ENCODE peak calls at places on chromosomes 2 and 18, in four cellular contexts. One of them, this sample, is unnamed.

GRCh38 chr2:239459056-239459455 is 58.2 kb upstream of the HDAC4 start:
- DNase-seq in WTC11: no peak
- DNase-seq in A549: no peak
- DNase-seq in HepG2: no peak
- DNase-seq in this sample: no peak

GRCh38 chr2:215895330-215895729 is 118.0 kb downstream of the MREG start:
- DNase-seq in WTC11: no peak
- DNase-seq in A549: no peak
- DNase-seq in HepG2: peak
- DNase-seq in this sample: no peak

GRCh38 chr18:21264651-21265050 is 22.6 kb downstream of the GREB1L start:
- DNase-seq in WTC11: peak
- DNase-seq in A549: no peak
- DNase-seq in HepG2: peak
- DNase-seq in this sample: no peak

GRCh38 chr2:71783215-71783614 is 329.9 kb downstream of the DYSF start:
- DNase-seq in WTC11: no peak
- DNase-seq in A549: peak
- DNase-seq in HepG2: no peak
- DNase-seq in this sample: no peak

GRCh38 chr18:48923746-48924580 is 26.8 kb downstream of the SMAD7 start:
- DNase-seq in WTC11: no peak
- DNase-seq in A549: no peak
- DNase-seq in HepG2: no peak
- DNase-seq in this sample: no peak

GRCh38 chr18:22314001-22314400 is 103.7 kb downstream of the CTAGE1 start:
- DNase-seq in WTC11: no peak
- DNase-seq in A549: no peak
- DNase-seq in HepG2: no peak
- DNase-seq in this sample: no peak

GRCh38 chr18:79818036-79818435 is 20.3 kb downstream of the KCNG2 start:
- DNase-seq in WTC11: no peak
- DNase-seq in A549: no peak
- DNase-seq in HepG2: no peak
- DNase-seq in this sample: no peak

GRCh38 chr18:56235773-56236115 is 402.6 kb downstream of the TXNL1 start:
- DNase-seq in WTC11: no peak
- DNase-seq in A549: no peak
- DNase-seq in HepG2: no peak
- DNase-seq in this sample: no peak

GRCh38 chr2:239234151-239234825 is 166.5 kb downstream of the HDAC4 start:
- DNase-seq in WTC11: no peak
- DNase-seq in A549: no peak
- DNase-seq in HepG2: no peak
- DNase-seq in this sample: no peak

GRCh38 chr2:50863218-50863617 is 168.7 kb downstream of the NRXN1 start:
- DNase-seq in WTC11: no peak
- DNase-seq in A549: no peak
- DNase-seq in HepG2: no peak
- DNase-seq in this sample: no peak

GRCh38 chr2:64165696-64166095 is 21.5 kb upstream of the PELI1 start:
- DNase-seq in WTC11: no peak
- DNase-seq in A549: no peak
- DNase-seq in HepG2: no peak
- DNase-seq in this sample: no peak

GRCh38 chr2:122251153-122251552 is 495.7 kb downstream of the TSN start:
- DNase-seq in WTC11: no peak
- DNase-seq in A549: no peak
- DNase-seq in HepG2: no peak
- DNase-seq in this sample: no peak

GRCh38 chr2:122261923-122262322 is 506.5 kb downstream of the TSN start:
- DNase-seq in WTC11: no peak
- DNase-seq in A549: no peak
- DNase-seq in HepG2: no peak
- DNase-seq in this sample: no peak

GRCh38 chr2:122255924-122256323 is 500.5 kb downstream of the TSN start:
- DNase-seq in WTC11: no peak
- DNase-seq in A549: no peak
- DNase-seq in HepG2: no peak
- DNase-seq in this sample: no peak
- TF ChIP-seq NR3C1 in WTC11: no peak
- TF ChIP-seq NR3C1 in A549: no peak
- TF ChIP-seq NR3C1 in HepG2: no peak
- TF ChIP-seq NR3C1 in this sample: no peak

DNA sequence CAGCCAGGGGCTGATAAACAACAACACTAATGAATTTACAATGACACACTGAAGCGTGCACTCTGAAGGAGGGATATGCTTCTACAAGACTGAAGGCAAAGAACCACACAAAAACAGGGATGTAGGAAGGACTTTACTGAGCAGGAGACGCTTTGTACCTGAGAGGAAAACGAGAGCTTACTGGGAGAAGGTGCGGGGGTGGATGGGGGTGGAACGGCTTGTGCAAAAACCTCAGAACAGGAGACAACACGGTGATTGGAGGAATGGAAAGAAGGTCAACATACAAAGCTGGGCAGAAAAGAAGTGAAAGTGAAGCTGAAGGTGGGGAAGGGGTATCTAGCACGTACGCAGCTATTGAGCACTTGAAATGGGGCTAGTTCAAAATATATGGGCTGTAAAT is 93.1 kb downstream of the SLC8A1 start:
- DNase-seq in WTC11: no peak
- DNase-seq in A549: no peak
- DNase-seq in HepG2: no peak
- DNase-seq in this sample: no peak
- TF ChIP-seq NR3C1 in WTC11: no peak
- TF ChIP-seq NR3C1 in A549: no peak
- TF ChIP-seq NR3C1 in HepG2: no peak
- TF ChIP-seq NR3C1 in this sample: no peak

GRCh38 chr2:231223458-231223970 is 25.1 kb downstream of the ARMC9 start:
- DNase-seq in WTC11: no peak
- DNase-seq in A549: no peak
- DNase-seq in HepG2: no peak
- DNase-seq in this sample: no peak

GRCh38 chr2:231219289-231219688 is 20.9 kb downstream of the ARMC9 start:
- DNase-seq in WTC11: no peak
- DNase-seq in A549: no peak
- DNase-seq in HepG2: no peak
- DNase-seq in this sample: no peak

GRCh38 chr2:231221761-231222160 is 23.3 kb downstream of the ARMC9 start:
- DNase-seq in WTC11: no peak
- DNase-seq in A549: no peak
- DNase-seq in HepG2: no peak
- DNase-seq in this sample: no peak

GRCh38 chr2:231223001-231223375 is 24.6 kb downstream of the ARMC9 start:
- DNase-seq in WTC11: no peak
- DNase-seq in A549: no peak
- DNase-seq in HepG2: no peak
- DNase-seq in this sample: no peak

DNA sequence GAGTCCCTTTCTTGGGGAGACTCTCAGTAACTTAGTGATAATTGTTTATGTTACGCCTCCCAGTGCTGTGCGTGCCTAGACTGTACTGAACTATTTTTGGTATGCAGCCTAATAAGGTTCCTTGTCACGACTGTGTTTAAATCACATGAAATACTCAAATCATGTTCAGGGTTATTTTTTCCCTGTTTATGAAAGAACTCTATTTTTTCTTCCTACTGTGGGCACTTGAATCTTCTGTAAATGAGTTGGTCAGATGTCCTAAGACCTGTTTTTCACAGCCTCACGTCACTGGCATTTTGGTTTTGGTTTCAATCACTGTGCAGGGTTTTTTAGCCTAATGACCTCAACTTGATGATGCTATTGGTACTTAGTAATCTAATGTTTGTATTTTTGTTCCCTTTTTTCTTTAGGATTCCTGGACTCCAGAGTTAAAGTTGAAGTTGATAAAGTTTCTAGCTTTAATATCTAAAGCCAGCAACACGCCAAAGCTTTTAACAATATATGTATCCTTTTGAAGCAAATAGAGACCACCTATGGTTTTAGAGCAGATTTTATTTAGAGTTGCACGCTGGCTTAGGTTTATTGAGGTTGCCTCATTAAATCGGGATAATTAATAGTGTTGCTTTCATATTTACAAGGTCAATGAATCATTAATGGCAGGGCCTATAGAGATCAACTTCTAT is 24.0 kb downstream of the ARMC9 start:
- DNase-seq in WTC11: no peak
- DNase-seq in A549: no peak
- DNase-seq in HepG2: no peak
- DNase-seq in this sample: no peak
- TF ChIP-seq NR3C1 in WTC11: no peak
- TF ChIP-seq NR3C1 in A549: no peak
- TF ChIP-seq NR3C1 in HepG2: no peak
- TF ChIP-seq NR3C1 in this sample: no peak

DNA sequence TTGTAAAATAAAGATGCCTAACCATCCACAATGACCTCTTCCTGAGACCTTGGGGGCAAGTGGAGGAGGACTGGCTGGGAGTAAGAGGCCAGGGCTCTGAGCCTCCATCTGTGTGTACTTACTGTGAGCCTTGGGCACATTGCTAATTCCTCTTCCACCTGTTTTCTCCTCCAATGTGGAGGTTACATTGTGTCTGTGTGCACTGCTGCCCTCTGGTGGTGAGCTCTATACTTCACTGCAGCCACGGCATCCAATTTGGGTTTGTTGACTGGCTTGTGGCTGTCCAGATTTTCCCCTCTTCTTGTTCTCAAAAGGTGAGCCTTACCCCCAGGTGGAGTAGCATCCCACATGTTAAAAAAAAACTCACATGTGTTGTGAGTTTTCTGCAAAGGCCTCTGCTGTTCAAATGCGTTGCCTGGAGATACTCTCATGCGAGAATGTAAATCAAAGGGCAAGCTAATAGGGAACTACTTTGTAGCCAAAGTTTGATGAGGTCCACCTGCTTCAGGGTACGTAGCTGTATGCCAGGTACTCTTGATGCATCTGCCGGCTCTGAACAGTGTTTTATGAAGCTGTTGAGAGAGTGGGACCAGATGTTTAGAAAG is 80.8 kb downstream of the APOB start:
- DNase-seq in WTC11: peak
- DNase-seq in A549: peak
- DNase-seq in HepG2: peak
- DNase-seq in this sample: peak
- TF ChIP-seq NR3C1 in WTC11: no peak
- TF ChIP-seq NR3C1 in A549: no peak
- TF ChIP-seq NR3C1 in HepG2: no peak
- TF ChIP-seq NR3C1 in this sample: no peak

DNA sequence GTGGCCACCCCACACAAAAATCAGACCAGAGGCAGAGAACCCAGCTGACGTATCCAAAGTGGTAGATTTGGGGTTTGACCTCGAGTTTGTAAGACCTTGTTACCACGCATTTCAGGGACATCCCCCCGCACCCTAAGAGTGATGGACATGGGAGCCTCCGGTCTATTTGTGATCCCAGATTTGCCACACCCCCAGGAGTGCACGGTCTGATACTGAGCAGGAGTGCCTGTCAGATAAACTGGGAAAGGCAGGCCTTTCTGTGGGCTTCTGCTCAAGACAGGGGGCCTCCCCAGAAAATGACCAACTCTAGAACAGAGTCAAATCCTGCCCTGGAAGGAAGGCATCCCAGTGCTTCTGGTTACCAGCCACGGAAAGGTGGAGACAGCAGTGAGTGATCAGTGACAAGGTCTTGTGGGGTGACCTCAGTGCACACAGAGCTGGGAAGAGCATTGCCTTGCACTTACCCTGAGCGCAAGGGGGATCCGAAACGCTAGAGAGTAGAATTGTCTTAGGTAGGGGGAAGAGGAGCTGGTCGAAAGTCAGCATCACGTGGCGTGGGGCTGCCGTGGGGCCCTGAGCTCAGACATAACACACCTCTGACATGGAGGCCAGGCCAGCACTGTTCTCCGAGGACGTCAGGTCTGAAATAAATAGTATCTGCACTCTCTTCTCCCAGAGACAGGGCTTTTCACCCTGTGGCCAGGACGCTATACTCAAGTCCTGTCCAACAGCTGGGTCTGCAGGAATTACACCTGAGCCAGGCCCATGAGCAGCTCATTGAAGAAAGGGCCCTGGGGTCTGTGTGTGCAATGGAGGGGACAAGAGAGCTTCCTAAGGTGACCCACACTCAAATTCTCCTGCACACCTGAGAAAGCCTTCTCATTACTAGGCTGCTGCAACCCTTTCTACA is 242.4 kb upstream of the SALL3 start:
- DNase-seq in WTC11: no peak
- DNase-seq in A549: no peak
- DNase-seq in HepG2: no peak
- DNase-seq in this sample: no peak
- TF ChIP-seq NR3C1 in WTC11: no peak
- TF ChIP-seq NR3C1 in A549: no peak
- TF ChIP-seq NR3C1 in HepG2: no peak
- TF ChIP-seq NR3C1 in this sample: no peak

GRCh38 chr2:221490506-221491060 is 81.5 kb downstream of the EPHA4 start:
- DNase-seq in WTC11: no peak
- DNase-seq in A549: no peak
- DNase-seq in HepG2: no peak
- DNase-seq in this sample: no peak

GRCh38 chr2:221495766-221496165 is 76.3 kb downstream of the EPHA4 start:
- DNase-seq in WTC11: no peak
- DNase-seq in A549: no peak
- DNase-seq in HepG2: no peak
- DNase-seq in this sample: no peak

GRCh38 chr2:221492606-221493005 is 79.5 kb downstream of the EPHA4 start:
- DNase-seq in WTC11: no peak
- DNase-seq in A549: no peak
- DNase-seq in HepG2: no peak
- DNase-seq in this sample: no peak

DNA sequence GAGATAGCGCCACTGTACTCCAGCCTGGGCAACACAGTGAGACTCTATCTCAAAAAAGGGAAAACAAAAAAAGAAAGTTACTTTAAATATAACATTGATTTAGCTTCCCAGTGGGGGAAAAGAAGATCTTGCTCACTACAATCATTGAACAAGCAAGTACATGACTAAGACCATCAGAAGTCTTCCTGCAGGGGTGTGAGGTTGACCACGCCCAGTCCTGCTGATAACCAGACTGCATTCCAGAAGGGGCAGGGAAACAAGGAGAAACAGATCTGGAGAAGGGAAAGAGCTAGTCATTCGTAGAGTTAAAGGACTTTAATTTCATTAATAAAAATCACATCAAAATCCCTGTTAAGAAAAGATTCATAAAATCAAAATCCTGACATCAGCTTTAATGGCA is 77.5 kb downstream of the EPHA4 start:
- DNase-seq in WTC11: no peak
- DNase-seq in A549: no peak
- DNase-seq in HepG2: no peak
- DNase-seq in this sample: peak
- TF ChIP-seq NR3C1 in WTC11: no peak
- TF ChIP-seq NR3C1 in A549: no peak
- TF ChIP-seq NR3C1 in HepG2: no peak
- TF ChIP-seq NR3C1 in this sample: no peak